ENCODE peak calls at places on chromosome 19, in seven cellular contexts. Y is foreskin fibroblast, W is stomach, V is GM12864, E is AG04450, J is cardiac muscle cell, X is dorsolateral prefrontal cortex. U is an unnamed sample.

GRCh38 chr19:50414850-50415660 is 3.7 kb upstream of the SPIB start:
- DNase-seq in X (peak), J (peak), W (peak), V (no peak), E (peak), Y (peak), U (peak)

GRCh38 chr19:36939153-36939552 is 23.0 kb downstream of the ZNF568 start:
- DNase-seq in E (no peak), J (peak), V (no peak), Y (no peak), W (no peak), X (no peak), U (no peak)

GRCh38 chr19:7701654-7702457 is at the start of gene FCER2:
- DNase-seq in V (peak), Y (no peak), E (no peak), J (no peak), W (no peak), X (no peak), U (no peak)

GRCh38 chr19:17944301-17944700 is 11.5 kb downstream of the CCDC124 start:
- DNase-seq in J (no peak), E (peak), Y (peak), W (no peak), V (no peak), X (peak), U (peak)

GRCh38 chr19:43681826-43682225 is 11.9 kb upstream of the PLAUR start:
- DNase-seq in V (no peak), E (no peak), Y (no peak), X (no peak), W (no peak), J (no peak), U (no peak)

GRCh38 chr19:54439174-54439851 is 9.7 kb upstream of the LENG8 start:
- DNase-seq in E (no peak), V (no peak), Y (no peak), X (peak), J (peak), W (peak), U (peak)

GRCh38 chr19:5128932-5129389 is 160.0 kb downstream of the KDM4B start:
- DNase-seq in Y (no peak), J (peak), V (no peak), W (peak), X (no peak), E (no peak), U (peak)

GRCh38 chr19:18865973-18866799 is 29.8 kb downstream of the CERS1 start:
- DNase-seq in J (peak), X (peak), E (no peak), V (no peak), Y (peak), W (peak), U (peak)

GRCh38 chr19:9296336-9296735 is 13.3 kb downstream of the ZNF699 start:
- DNase-seq in X (no peak), V (no peak), J (no peak), W (no peak), Y (no peak), E (no peak), U (no peak)

GRCh38 chr19:11092181-11092538 is 2.9 kb downstream of the LDLR start:
- DNase-seq in J (no peak), Y (no peak), E (no peak), X (no peak), W (no peak), V (no peak), U (peak)

GRCh38 chr19:43353606-43354304 is at the start of gene CD177:
- DNase-seq in J (peak), Y (no peak), E (no peak), W (no peak), V (no peak), X (no peak), U (no peak)

GRCh38 chr19:48752511-48753365 is at the start of gene FUT1:
- DNase-seq in V (no peak), Y (no peak), J (peak), E (no peak), W (peak), X (peak), U (no peak)

GRCh38 chr19:36169084-36169760 is 17.0 kb upstream of the COX7A1 start:
- DNase-seq in Y (no peak), J (no peak), E (no peak), X (no peak), V (no peak), W (peak), U (no peak)

GRCh38 chr19:33473644-33474305 is 47.8 kb downstream of the PEPD start:
- DNase-seq in J (no peak), E (no peak), X (no peak), Y (peak), V (no peak), W (no peak), U (peak)

GRCh38 chr19:36488816-36489138 is 584 bp downstream of the ZNF566 start:
- DNase-seq in X (peak), W (no peak), Y (peak), E (no peak), J (peak), V (peak), U (peak)

GRCh38 chr19:6312018-6312417 is 21.4 kb downstream of the ACER1 start:
- DNase-seq in Y (no peak), X (no peak), E (no peak), V (no peak), J (no peak), W (no peak), U (no peak)

GRCh38 chr19:48935864-48936263 is 2.4 kb downstream of the DHDH start:
- DNase-seq in V (no peak), J (no peak), W (no peak), E (no peak), X (no peak), Y (no peak), U (no peak)

GRCh38 chr19:16462757-16463250 is 9.0 kb downstream of the EPS15L1 start:
- DNase-seq in J (no peak), W (peak), X (peak), E (no peak), V (no peak), Y (no peak), U (no peak)

GRCh38 chr19:16584825-16585801 is 12.9 kb upstream of the SLC35E1 start:
- DNase-seq in J (no peak), X (no peak), V (no peak), E (no peak), W (no peak), Y (no peak), U (no peak)

GRCh38 chr19:39211731-39212376 is 7.8 kb upstream of the SYCN start:
- DNase-seq in X (no peak), Y (no peak), V (no peak), J (no peak), E (no peak), W (no peak), U (no peak)

GRCh38 chr19:4543444-4543843 is 3.6 kb upstream of the LRG1 start:
- DNase-seq in E (no peak), W (no peak), J (no peak), X (no peak), Y (no peak), V (no peak), U (no peak)

GRCh38 chr19:27754700-27755099 is 1458.3 kb downstream of the UQCRFS1 start:
- DNase-seq in J (no peak), E (no peak), W (no peak), Y (no peak), V (no peak), X (no peak), U (no peak)

GRCh38 chr19:2487780-2488330 is 11.9 kb downstream of the GADD45B start:
- DNase-seq in W (no peak), V (no peak), J (no peak), X (no peak), E (no peak), Y (no peak), U (no peak)

GRCh38 chr19:15180451-15181390 is 20.1 kb downstream of the NOTCH3 start:
- DNase-seq in V (no peak), X (no peak), E (no peak), J (peak), Y (no peak), W (peak), U (no peak)
- H3K4me3 ChIP-seq in V (peak), X (no peak), E (no peak), J (no peak), Y (no peak), W (peak), U (no peak)

GRCh38 chr19:45445139-45445538 is 21.4 kb upstream of the ERCC1 start:
- DNase-seq in V (no peak), E (no peak), Y (no peak), X (no peak), J (no peak), W (no peak), U (no peak)

GRCh38 chr19:45448425-45448756 is 19.4 kb upstream of the FOSB start:
- DNase-seq in J (no peak), W (no peak), E (no peak), X (no peak), Y (no peak), V (no peak), U (no peak)

GRCh38 chr19:45444318-45445041 is 20.8 kb upstream of the ERCC1 start:
- DNase-seq in W (peak), Y (peak), X (peak), E (no peak), V (no peak), J (peak), U (peak)

GRCh38 chr19:45446944-45447343 is 20.9 kb upstream of the FOSB start:
- DNase-seq in J (no peak), X (no peak), W (no peak), V (no peak), Y (no peak), E (no peak), U (no peak)

DNA sequence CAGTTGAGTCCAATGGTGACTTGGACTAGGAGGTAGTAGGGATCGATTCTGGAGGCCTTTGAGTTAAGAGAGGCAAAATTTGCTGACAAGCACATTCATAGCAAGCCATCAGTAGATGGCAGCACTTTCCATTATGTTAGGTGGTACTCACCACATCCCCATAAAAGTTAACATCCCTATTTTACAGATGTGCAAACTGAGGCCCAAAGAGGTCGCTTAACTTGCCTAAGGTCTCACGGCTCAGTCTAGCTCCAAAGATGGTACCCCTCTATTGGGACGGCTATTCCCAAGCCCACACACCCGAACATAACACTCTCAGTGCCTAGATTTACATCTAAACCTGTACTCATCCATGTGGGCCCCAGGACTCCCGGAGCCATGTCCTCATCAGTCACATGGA is 21.5 kb upstream of the FOSB start:
- DNase-seq in V (no peak), W (no peak), E (no peak), X (no peak), J (no peak), Y (no peak), U (peak)
- TF ChIP-seq CTCF in V (peak), W (peak), E (peak), X (peak), J (peak), Y (peak), U (peak)

GRCh38 chr19:41862445-41862986 is 2.5 kb downstream of the RPS19 start:
- DNase-seq in E (no peak), Y (no peak), V (no peak), X (no peak), W (no peak), J (no peak), U (no peak)
- H3K4me3 ChIP-seq in E (peak), Y (peak), V (peak), X (no peak), W (no peak), J (no peak), U (no peak)

GRCh38 chr19:1290699-1291651 is 5.3 kb downstream of the EFNA2 start:
- DNase-seq in Y (no peak), X (no peak), V (no peak), J (no peak), W (no peak), E (no peak), U (no peak)

GRCh38 chr19:1287622-1288527 is 2.2 kb downstream of the EFNA2 start:
- DNase-seq in E (no peak), X (no peak), Y (no peak), J (no peak), W (no peak), V (no peak), U (no peak)

GRCh38 chr19:1290245-1290698 is 4.6 kb downstream of the EFNA2 start:
- DNase-seq in V (no peak), J (no peak), X (no peak), W (no peak), Y (no peak), E (no peak), U (no peak)

GRCh38 chr19:1288528-1289394 is 3.1 kb downstream of the EFNA2 start:
- DNase-seq in J (no peak), Y (no peak), V (no peak), X (no peak), E (no peak), W (no peak), U (no peak)

GRCh38 chr19:1289395-1290244 is 3.9 kb downstream of the EFNA2 start:
- DNase-seq in W (no peak), X (no peak), V (no peak), E (no peak), Y (no peak), J (no peak), U (no peak)
- TF ChIP-seq CTCF in W (no peak), X (no peak), V (no peak), E (no peak), Y (no peak), J (no peak), U (no peak)